ENCODE peak calls at places on chromosomes 4 and X, in seven cellular contexts. One of them, this sample, is unnamed.
A peak's percentile ranks its signal among the peaks of the same experiment; 100 is the strongest.

GRCh38 chrX:23819385-23820234 is 36.6 kb downstream of the SAT1 start:
- DNase-seq in H9: no peak
- DNase-seq in IMR-90: peak; percentile 40
- DNase-seq in mesendoderm: no peak
- DNase-seq in trophoblast cell: peak; percentile 49
- DNase-seq in neuronal stem cell: no peak
- DNase-seq in H1: no peak
- DNase-seq in this sample: peak; percentile 75

GRCh38 chr4:166675411-166675810 is 558.9 kb downstream of the SPOCK3 start:
- DNase-seq in neuronal stem cell: no peak
- DNase-seq in H9: no peak
- DNase-seq in IMR-90: no peak
- DNase-seq in trophoblast cell: no peak
- DNase-seq in mesendoderm: no peak
- DNase-seq in H1: no peak
- DNase-seq in this sample: peak; percentile 88

GRCh38 chr4:111064342-111064993 is 441.6 kb upstream of the PITX2 start:
- DNase-seq in trophoblast cell: no peak
- DNase-seq in IMR-90: peak; percentile 57
- DNase-seq in neuronal stem cell: no peak
- DNase-seq in H9: peak; percentile 39
- DNase-seq in mesendoderm: peak; percentile 78
- DNase-seq in H1: no peak
- DNase-seq in this sample: peak; percentile 61

GRCh38 chrX:154470914-154471568 is 8.0 kb downstream of the LAGE3 start:
- DNase-seq in mesendoderm: no peak
- DNase-seq in neuronal stem cell: no peak
- DNase-seq in H9: no peak
- DNase-seq in trophoblast cell: no peak
- DNase-seq in H1: no peak
- DNase-seq in IMR-90: no peak
- DNase-seq in this sample: no peak

GRCh38 chr4:112147697-112148096 is 2.4 kb downstream of the FAM241A start:
- DNase-seq in H9: no peak
- DNase-seq in neuronal stem cell: no peak
- DNase-seq in trophoblast cell: no peak
- DNase-seq in mesendoderm: no peak
- DNase-seq in IMR-90: no peak
- DNase-seq in H1: no peak
- DNase-seq in this sample: no peak

GRCh38 chrX:124211312-124211942 is 121.0 kb upstream of the TEX13D start:
- DNase-seq in mesendoderm: peak; percentile 62
- DNase-seq in trophoblast cell: peak; percentile 39
- DNase-seq in neuronal stem cell: no peak
- DNase-seq in IMR-90: peak; percentile 3
- DNase-seq in H1: no peak
- DNase-seq in H9: no peak
- DNase-seq in this sample: peak; percentile 22

GRCh38 chrX:131187234-131187633 is 101.9 kb downstream of the IGSF1 start:
- DNase-seq in trophoblast cell: no peak
- DNase-seq in IMR-90: no peak
- DNase-seq in mesendoderm: peak; percentile 2
- DNase-seq in H9: no peak
- DNase-seq in neuronal stem cell: no peak
- DNase-seq in H1: no peak
- DNase-seq in this sample: no peak

GRCh38 chr4:4446434-4446833 is 59.5 kb downstream of the NSG1 start:
- DNase-seq in IMR-90: peak; percentile 55
- DNase-seq in H1: no peak
- DNase-seq in neuronal stem cell: no peak
- DNase-seq in mesendoderm: no peak
- DNase-seq in trophoblast cell: peak; percentile 71
- DNase-seq in H9: no peak
- DNase-seq in this sample: no peak

GRCh38 chr4:123284166-123284565 is 112.4 kb upstream of the SPRY1 start:
- DNase-seq in trophoblast cell: no peak
- DNase-seq in neuronal stem cell: no peak
- DNase-seq in H1: no peak
- DNase-seq in mesendoderm: no peak
- DNase-seq in H9: no peak
- DNase-seq in IMR-90: no peak
- DNase-seq in this sample: no peak

GRCh38 chr4:119873794-119874325 is 192.8 kb downstream of the MAD2L1 start:
- DNase-seq in mesendoderm: no peak
- DNase-seq in neuronal stem cell: no peak
- DNase-seq in IMR-90: no peak
- DNase-seq in H1: no peak
- DNase-seq in trophoblast cell: no peak
- DNase-seq in H9: no peak
- DNase-seq in this sample: no peak

GRCh38 chr4:164138521-164138920 is 615.4 kb upstream of the SMIM31 start:
- DNase-seq in mesendoderm: no peak
- DNase-seq in neuronal stem cell: no peak
- DNase-seq in H1: no peak
- DNase-seq in H9: no peak
- DNase-seq in trophoblast cell: no peak
- DNase-seq in IMR-90: no peak
- DNase-seq in this sample: no peak

GRCh38 chrX:121161501-121161933 is 114.1 kb downstream of the GLUD2 start:
- DNase-seq in H1: no peak
- DNase-seq in H9: no peak
- DNase-seq in neuronal stem cell: no peak
- DNase-seq in IMR-90: no peak
- DNase-seq in mesendoderm: peak; percentile 48
- DNase-seq in trophoblast cell: no peak
- DNase-seq in this sample: no peak

GRCh38 chrX:72468607-72469006 is 104.0 kb downstream of the HDAC8 start:
- DNase-seq in trophoblast cell: no peak
- DNase-seq in neuronal stem cell: no peak
- DNase-seq in H9: no peak
- DNase-seq in mesendoderm: no peak
- DNase-seq in H1: no peak
- DNase-seq in IMR-90: no peak
- DNase-seq in this sample: no peak

GRCh38 chr4:41143721-41144379 is 70.5 kb downstream of the APBB2 start:
- DNase-seq in mesendoderm: no peak
- DNase-seq in IMR-90: no peak
- DNase-seq in trophoblast cell: no peak
- DNase-seq in H9: no peak
- DNase-seq in neuronal stem cell: no peak
- DNase-seq in H1: no peak
- DNase-seq in this sample: peak; percentile 51

GRCh38 chrX:68112321-68112720 is 321.0 kb downstream of the OPHN1 start:
- DNase-seq in mesendoderm: no peak
- DNase-seq in IMR-90: peak; percentile 44
- DNase-seq in H1: no peak
- DNase-seq in trophoblast cell: no peak
- DNase-seq in neuronal stem cell: no peak
- DNase-seq in H9: no peak
- DNase-seq in this sample: no peak

GRCh38 chr4:177464026-177464425 is 21.8 kb upstream of the AGA start:
- DNase-seq in IMR-90: peak; percentile 44
- DNase-seq in neuronal stem cell: no peak
- DNase-seq in H1: no peak
- DNase-seq in H9: no peak
- DNase-seq in trophoblast cell: peak; percentile 77
- DNase-seq in mesendoderm: no peak
- DNase-seq in this sample: no peak

GRCh38 chr4:47662975-47663374 is 174.9 kb downstream of the CORIN start:
- DNase-seq in IMR-90: no peak
- DNase-seq in mesendoderm: peak; percentile 40
- DNase-seq in H9: no peak
- DNase-seq in H1: no peak
- DNase-seq in neuronal stem cell: no peak
- DNase-seq in trophoblast cell: peak; percentile 50
- DNase-seq in this sample: no peak

GRCh38 chr4:47612116-47613023 is 127.3 kb downstream of the ATP10D start:
- DNase-seq in IMR-90: peak; percentile 66
- DNase-seq in mesendoderm: no peak
- DNase-seq in neuronal stem cell: no peak
- DNase-seq in H9: no peak
- DNase-seq in trophoblast cell: no peak
- DNase-seq in H1: no peak
- DNase-seq in this sample: peak; percentile 10

GRCh38 chrX:110159235-110159634 is 156.3 kb downstream of the TMEM164 start:
- DNase-seq in neuronal stem cell: no peak
- DNase-seq in H9: no peak
- DNase-seq in IMR-90: no peak
- DNase-seq in H1: no peak
- DNase-seq in mesendoderm: no peak
- DNase-seq in trophoblast cell: no peak
- DNase-seq in this sample: no peak

GRCh38 chr4:76512000-76512399 is 77.0 kb downstream of the SHROOM3 start:
- DNase-seq in H9: no peak
- DNase-seq in IMR-90: no peak
- DNase-seq in neuronal stem cell: no peak
- DNase-seq in trophoblast cell: no peak
- DNase-seq in mesendoderm: no peak
- DNase-seq in H1: no peak
- DNase-seq in this sample: no peak
- H3K27ac ChIP-seq in H9: no peak overlapping the region
- H3K27ac ChIP-seq in IMR-90: no peak overlapping the region
- H3K27ac ChIP-seq in neuronal stem cell: no peak overlapping the region
- H3K27ac ChIP-seq in trophoblast cell: no peak overlapping the region
- H3K27ac ChIP-seq in mesendoderm: no peak overlapping the region
- H3K27ac ChIP-seq in H1: no peak overlapping the region
- H3K27ac ChIP-seq in this sample: no peak overlapping the region

GRCh38 chr4:2750719-2751605 is 5.2 kb downstream of the TNIP2 start:
- DNase-seq in H9: no peak
- DNase-seq in IMR-90: no peak
- DNase-seq in trophoblast cell: no peak
- DNase-seq in H1: no peak
- DNase-seq in mesendoderm: no peak
- DNase-seq in neuronal stem cell: no peak
- DNase-seq in this sample: peak; percentile 83
- H3K4me1 ChIP-seq in H9: no peaks in the 10 kb centered on the region
- H3K4me1 ChIP-seq in IMR-90: peaks cover 22% of the 10 kb centered on the region
- H3K4me1 ChIP-seq in trophoblast cell: peaks cover 29% of the 10 kb centered on the region
- H3K4me1 ChIP-seq in H1: peaks cover 6% of the 10 kb centered on the region
- H3K4me1 ChIP-seq in mesendoderm: peaks cover 3% of the 10 kb centered on the region
- H3K4me1 ChIP-seq in neuronal stem cell: peaks cover 5% of the 10 kb centered on the region
- H3K4me1 ChIP-seq in this sample: peaks cover 29% of the 10 kb centered on the region

DNA sequence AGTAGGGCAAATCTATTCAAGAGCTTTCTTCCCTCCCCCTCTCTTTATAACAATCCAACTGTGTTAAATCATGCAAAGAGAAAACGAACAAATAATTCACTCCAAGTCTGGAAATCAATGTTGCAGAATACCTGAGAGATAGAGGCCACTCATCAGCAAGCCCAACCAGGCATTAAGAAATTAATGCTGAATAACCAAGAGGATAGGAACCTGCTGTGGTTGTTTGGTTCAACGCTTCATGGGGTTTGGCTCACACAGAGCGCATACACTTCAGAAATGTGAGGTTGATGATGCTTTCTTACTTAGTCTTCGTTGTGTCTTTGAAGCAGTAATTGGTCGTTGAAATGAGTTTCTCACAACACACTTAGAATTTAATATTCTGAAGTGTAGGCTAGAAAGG is 1540.0 kb upstream of the PABPC4L start:
- DNase-seq in H1: no peak
- DNase-seq in IMR-90: no peak
- DNase-seq in neuronal stem cell: no peak
- DNase-seq in H9: no peak
- DNase-seq in trophoblast cell: no peak
- DNase-seq in mesendoderm: no peak
- DNase-seq in this sample: no peak
- H2AK5ac ChIP-seq in H1: no peak overlapping the region
- H2AK5ac ChIP-seq in IMR-90: no peak overlapping the region
- H2AK5ac ChIP-seq in neuronal stem cell: no peak overlapping the region
- H2AK5ac ChIP-seq in H9: no peak overlapping the region
- H2AK5ac ChIP-seq in trophoblast cell: no peak overlapping the region
- H2AK5ac ChIP-seq in mesendoderm: no peak overlapping the region
- H2AK5ac ChIP-seq in this sample: no peak overlapping the region

GRCh38 chrX:14352511-14352910 is 176.8 kb upstream of the GLRA2 start:
- DNase-seq in H1: no peak
- DNase-seq in trophoblast cell: no peak
- DNase-seq in IMR-90: no peak
- DNase-seq in neuronal stem cell: no peak
- DNase-seq in H9: no peak
- DNase-seq in mesendoderm: no peak
- DNase-seq in this sample: no peak
- H3K27ac ChIP-seq in H1: no peak overlapping the region
- H3K27ac ChIP-seq in trophoblast cell: no peak overlapping the region
- H3K27ac ChIP-seq in IMR-90: no peak overlapping the region
- H3K27ac ChIP-seq in neuronal stem cell: no peak overlapping the region
- H3K27ac ChIP-seq in H9: peak overlapping the region; percentile 46
- H3K27ac ChIP-seq in mesendoderm: no peak overlapping the region
- H3K27ac ChIP-seq in this sample: no peak overlapping the region

GRCh38 chr4:143294710-143295109 is 42.0 kb upstream of the GAB1 start:
- DNase-seq in H1: no peak
- DNase-seq in H9: no peak
- DNase-seq in IMR-90: no peak
- DNase-seq in trophoblast cell: peak; percentile 67
- DNase-seq in neuronal stem cell: no peak
- DNase-seq in mesendoderm: no peak
- DNase-seq in this sample: no peak
- H3K4me1 ChIP-seq in H1: no peaks in the 10 kb centered on the region
- H3K4me1 ChIP-seq in H9: no peaks in the 10 kb centered on the region
- H3K4me1 ChIP-seq in IMR-90: peaks cover 6% of the 10 kb centered on the region
- H3K4me1 ChIP-seq in trophoblast cell: no peaks in the 10 kb centered on the region
- H3K4me1 ChIP-seq in neuronal stem cell: no peaks in the 10 kb centered on the region
- H3K4me1 ChIP-seq in mesendoderm: no peaks in the 10 kb centered on the region
- H3K4me1 ChIP-seq in this sample: no peaks in the 10 kb centered on the region

GRCh38 chrX:48786825-48787538 is 592 bp downstream of the GATA1 start:
- DNase-seq in trophoblast cell: no peak
- DNase-seq in IMR-90: no peak
- DNase-seq in neuronal stem cell: no peak
- DNase-seq in H1: no peak
- DNase-seq in mesendoderm: no peak
- DNase-seq in H9: no peak
- DNase-seq in this sample: no peak

GRCh38 chrX:48786341-48786800 is at the start of gene GATA1:
- DNase-seq in H9: no peak
- DNase-seq in H1: no peak
- DNase-seq in IMR-90: no peak
- DNase-seq in neuronal stem cell: no peak
- DNase-seq in trophoblast cell: no peak
- DNase-seq in mesendoderm: no peak
- DNase-seq in this sample: no peak

GRCh38 chrX:48785525-48786214 is 720 bp upstream of the GATA1 start:
- DNase-seq in trophoblast cell: no peak
- DNase-seq in neuronal stem cell: no peak
- DNase-seq in IMR-90: no peak
- DNase-seq in H9: no peak
- DNase-seq in mesendoderm: no peak
- DNase-seq in H1: no peak
- DNase-seq in this sample: no peak

GRCh38 chrX:48782795-48783194 is 3.6 kb upstream of the GATA1 start:
- DNase-seq in IMR-90: no peak
- DNase-seq in H1: no peak
- DNase-seq in neuronal stem cell: no peak
- DNase-seq in trophoblast cell: no peak
- DNase-seq in mesendoderm: no peak
- DNase-seq in H9: no peak
- DNase-seq in this sample: no peak

GRCh38 chrX:48785156-48785524 is 1.2 kb upstream of the GATA1 start:
- DNase-seq in trophoblast cell: no peak
- DNase-seq in IMR-90: no peak
- DNase-seq in neuronal stem cell: no peak
- DNase-seq in mesendoderm: no peak
- DNase-seq in H1: no peak
- DNase-seq in H9: no peak
- DNase-seq in this sample: no peak
- H2AK5ac ChIP-seq in trophoblast cell: no peak overlapping the region
- H2AK5ac ChIP-seq in IMR-90: no peak overlapping the region
- H2AK5ac ChIP-seq in neuronal stem cell: no peak overlapping the region
- H2AK5ac ChIP-seq in mesendoderm: no peak overlapping the region
- H2AK5ac ChIP-seq in H1: no peak overlapping the region
- H2AK5ac ChIP-seq in H9: no peak overlapping the region
- H2AK5ac ChIP-seq in this sample: no peak overlapping the region